ENCODE peak calls at places on chromosomes 11 and 22, in six cellular contexts. K, F, B, G, C and H are unnamed samples.

GRCh38 chr11:46356911-46357482 is 9.7 kb downstream of the DGKZ start:
- DNase-seq in B (no peak), K (peak), G (no peak), F (no peak), C (no peak), H (no peak)

GRCh38 chr11:62217191-62217748 is 8.8 kb downstream of the SCGB2A1 start:
- DNase-seq in F (peak), G (no peak), K (peak), B (no peak), C (no peak), H (peak)

GRCh38 chr22:33828302-33828701 is 92.0 kb downstream of the LARGE1 start:
- DNase-seq in C (no peak), B (no peak), F (no peak), G (no peak), K (no peak), H (no peak)

GRCh38 chr11:33588056-33588455 is 112.6 kb downstream of the C11orf91 start:
- DNase-seq in C (no peak), B (no peak), F (no peak), K (no peak), G (no peak), H (no peak)

GRCh38 chr22:19872779-19873137 is 18.1 kb upstream of the GNB1L start:
- DNase-seq in B (no peak), K (no peak), G (peak), C (no peak), F (peak), H (no peak)

GRCh38 chr22:27088026-27088425 is 430.6 kb downstream of the MIAT start:
- DNase-seq in C (no peak), B (no peak), K (no peak), G (no peak), F (no peak), H (peak)

GRCh38 chr22:38657248-38657909 is 941 bp downstream of the CBY1 start:
- DNase-seq in F (no peak), G (peak), K (peak), C (no peak), B (no peak), H (no peak)

GRCh38 chr22:47534150-47535133 is 772.0 kb downstream of the TBC1D22A start:
- DNase-seq in G (no peak), F (no peak), K (no peak), B (no peak), C (no peak), H (no peak)

GRCh38 chr11:72904016-72904415 is 89.8 kb downstream of the ATG16L2 start:
- DNase-seq in F (no peak), G (no peak), B (no peak), K (no peak), C (no peak), H (no peak)

GRCh38 chr11:117187799-117188481 is 9.4 kb downstream of the SIDT2 start:
- DNase-seq in C (no peak), F (no peak), B (no peak), K (no peak), G (no peak), H (no peak)

GRCh38 chr11:34427171-34427805 is 11.4 kb upstream of the CAT start:
- DNase-seq in B (no peak), F (no peak), K (peak), C (peak), G (no peak), H (peak)

GRCh38 chr11:8382436-8383053 is 118.9 kb upstream of the LMO1 start:
- DNase-seq in B (no peak), C (no peak), F (no peak), G (peak), K (peak), H (peak)